ENCODE peak calls at places on chromosomes 5 and 9, in four cellular contexts. N is NCI-H2081; H is activated CD4-positive, alpha-beta T cell treated with anti-CD3 and anti-CD28 coated beads, Interleukin-2, amount 10 ng/mL, durations not matched to agents 7 days and 5 days; G is activated naive CD4-positive, alpha-beta T cell treated with anti-CD3 and anti-CD28 coated beads for 36 hours. I is an unnamed sample.

GRCh38 chr9:137365552-137366444 is 57.2 kb downstream of the EXD3 start:
- DNase-seq in N (no peak), H (no peak), G (no peak), I (no peak)

GRCh38 chr9:69181908-69182353 is 7.9 kb downstream of the TJP2 start:
- DNase-seq in N (no peak), H (no peak), G (no peak), I (no peak)

GRCh38 chr9:37915911-37916470 is 12.1 kb upstream of the SLC25A51 start:
- DNase-seq in N (no peak), H (no peak), G (no peak), I (no peak)

GRCh38 chr9:104429147-104429546 is 74.9 kb upstream of the OR13F1 start:
- DNase-seq in N (no peak), H (no peak), G (no peak), I (no peak)

GRCh38 chr5:36367524-36367923 is 65.8 kb upstream of the RANBP3L start:
- DNase-seq in N (no peak), H (no peak), G (no peak), I (peak; percentile 67)

GRCh38 chr9:99087462-99087861 is 17.5 kb upstream of the TGFBR1 start:
- DNase-seq in N (no peak), H (no peak), G (no peak), I (no peak)

GRCh38 chr5:122110990-122111389 is 18.4 kb upstream of the ZNF474 start:
- DNase-seq in N (no peak), H (no peak), G (no peak), I (no peak)

GRCh38 chr5:172802585-172803176 is 31.4 kb upstream of the ERGIC1 start:
- DNase-seq in N (no peak), H (no peak), G (no peak), I (peak; percentile 70)

GRCh38 chr5:68225911-68226563 is 10.5 kb downstream of the PIK3R1 start:
- DNase-seq in N (no peak), H (no peak), G (no peak), I (no peak)

GRCh38 chr9:76835571-76836283 is 70.2 kb downstream of the PRUNE2 start:
- DNase-seq in N (no peak), H (no peak), G (no peak), I (peak; percentile 64)

GRCh38 chr5:140986117-140986521 is 19.8 kb downstream of the PCDHAC2 start:
- DNase-seq in N (no peak), H (no peak), G (no peak), I (no peak)

GRCh38 chr5:159667286-159667685 is 249.0 kb upstream of the ADRA1B start:
- DNase-seq in N (no peak), H (no peak), G (no peak), I (no peak)

GRCh38 chr5:68460147-68460760 is 244.7 kb downstream of the PIK3R1 start:
- DNase-seq in N (peak; percentile 15), H (peak; percentile 67), G (peak; percentile 66), I (peak; percentile 88)

GRCh38 chr5:143101134-143101533 is 302.4 kb downstream of the NR3C1 start:
- DNase-seq in N (no peak), H (peak; percentile 22), G (peak; percentile 22), I (no peak)

GRCh38 chr9:129610473-129611301 is 10.2 kb downstream of the C9orf50 start:
- DNase-seq in N (peak; percentile 64), H (peak; percentile 72), G (peak; percentile 83), I (peak; percentile 80)

GRCh38 chr9:114156311-114156657 is 947 bp downstream of the COL27A1 start:
- DNase-seq in N (no peak), H (peak; percentile 15), G (peak; percentile 43), I (no peak)

GRCh38 chr9:115234094-115234493 is 116.1 kb upstream of the TNC start:
- DNase-seq in N (no peak), H (no peak), G (no peak), I (peak; percentile 81)

GRCh38 chr5:110463116-110463515 is 263.4 kb downstream of the TMEM232 start:
- DNase-seq in N (no peak), H (no peak), G (no peak), I (peak; percentile 11)

GRCh38 chr9:124511426-124511840 is 4.2 kb upstream of the NR5A1 start:
- DNase-seq in N (no peak), H (no peak), G (no peak), I (no peak)

GRCh38 chr5:78747703-78748359 is 99.3 kb upstream of the LHFPL2 start:
- DNase-seq in N (no peak), H (no peak), G (no peak), I (peak; percentile 90)

GRCh38 chr9:4604678-4605095 is 57.4 kb upstream of the PLPP6 start:
- DNase-seq in N (peak; percentile 70), H (peak; percentile 82), G (peak; percentile 88), I (peak; percentile 81)

GRCh38 chr9:9746826-9747225 is 866.0 kb downstream of the PTPRD start:
- DNase-seq in N (no peak), H (no peak), G (no peak), I (no peak)

GRCh38 chr9:136095495-136096058 is 488 bp upstream of the NACC2 start:
- DNase-seq in N (no peak), H (no peak), G (no peak), I (peak; percentile 39)

I was measured in choroid plexus epithelial cell.